ENCODE peak calls at places on chromosomes 7 and 10, in nine cellular contexts. N, U, S, C, I, H, Y, T and A are unnamed samples.

GRCh38 chr10:110176626-110177025 is 30.8 kb upstream of the MXI1 start:
- DNase-seq in N (peak; percentile 48), U (peak; percentile 39), S (no peak), C (no peak), I (no peak), H (no peak), Y (no peak), T (no peak), A (no peak)

GRCh38 chr10:68156373-68157185 is 47.3 kb downstream of the MYPN start:
- DNase-seq in N (no peak), U (peak; percentile 75), S (peak; percentile 36), C (peak; percentile 19), I (peak; percentile 61), H (peak; percentile 34), Y (no peak), T (peak; percentile 83), A (peak; percentile 64)

GRCh38 chr10:59708816-59709471 is 706 bp downstream of the SLC16A9 start:
- DNase-seq in N (no peak), U (peak; percentile 77), S (peak; percentile 21), C (peak; percentile 36), I (no peak), H (peak; percentile 46), Y (no peak), T (no peak), A (no peak)

GRCh38 chr10:78292987-78293865 is 259.6 kb downstream of the RPS24 start:
- DNase-seq in N (no peak), U (peak; percentile 89), S (peak; percentile 59), C (no peak), I (no peak), H (no peak), Y (no peak), T (no peak), A (peak; percentile 9)

GRCh38 chr10:43078986-43079273 is 2.1 kb downstream of the RET start:
- DNase-seq in N (no peak), U (peak; percentile 90), S (peak; percentile 50), C (peak; percentile 43), I (no peak), H (peak; percentile 66), Y (no peak), T (no peak), A (no peak)

GRCh38 chr7:103687981-103688380 is 242.0 kb upstream of the SLC26A5 start:
- DNase-seq in N (no peak), U (no peak), S (no peak), C (no peak), I (no peak), H (no peak), Y (no peak), T (no peak), A (no peak)

GRCh38 chr10:99938563-99938962 is 71.2 kb downstream of the DNMBP start:
- DNase-seq in N (no peak), U (no peak), S (no peak), C (no peak), I (no peak), H (peak; percentile 75), Y (no peak), T (no peak), A (no peak)

GRCh38 chr7:2138146-2138765 is 94.5 kb downstream of the MAD1L1 start:
- DNase-seq in N (no peak), U (no peak), S (peak; percentile 43), C (no peak), I (no peak), H (peak; percentile 86), Y (no peak), T (no peak), A (no peak)

GRCh38 chr10:118904284-118904683 is 125.2 kb upstream of the NANOS1 start:
- DNase-seq in N (no peak), U (no peak), S (no peak), C (no peak), I (no peak), H (no peak), Y (no peak), T (no peak), A (no peak)

GRCh38 chr7:125670926-125671572 is 741.4 kb upstream of the POT1 start:
- DNase-seq in N (no peak), U (no peak), S (no peak), C (peak; percentile 3), I (no peak), H (peak; percentile 8), Y (no peak), T (peak; percentile 20), A (peak; percentile 9)

GRCh38 chr10:103661951-103662405 is 168.5 kb downstream of the NEURL1 start:
- DNase-seq in N (no peak), U (no peak), S (no peak), C (no peak), I (peak; percentile 38), H (no peak), Y (no peak), T (no peak), A (no peak)

GRCh38 chr10:4498763-4499251 is 327.2 kb upstream of the AKR1E2 start:
- DNase-seq in N (no peak), U (no peak), S (no peak), C (no peak), I (peak; percentile 96), H (no peak), Y (peak; percentile 75), T (peak; percentile 97), A (peak; percentile 83)

GRCh38 chr10:122981066-122981464 is 864 bp downstream of the PSTK start:
- DNase-seq in N (no peak), U (no peak), S (no peak), C (peak; percentile 43), I (peak; percentile 60), H (peak; percentile 28), Y (no peak), T (peak; percentile 73), A (peak; percentile 23)

GRCh38 chr7:23234569-23235296 is 11.8 kb upstream of the GPNMB start:
- DNase-seq in N (no peak), U (no peak), S (no peak), C (no peak), I (no peak), H (peak; percentile 75), Y (no peak), T (peak; percentile 10), A (no peak)

GRCh38 chr10:5692476-5693358 is 8.1 kb downstream of the TASOR2 start:
- DNase-seq in N (no peak), U (peak; percentile 88), S (peak; percentile 58), C (peak; percentile 33), I (no peak), H (peak; percentile 74), Y (no peak), T (peak; percentile 32), A (no peak)

GRCh38 chr7:32154797-32155196 is 84.6 kb upstream of the PDE1C start:
- DNase-seq in N (no peak), U (no peak), S (no peak), C (no peak), I (no peak), H (no peak), Y (no peak), T (peak; percentile 29), A (peak; percentile 6)

GRCh38 chr10:109922976-109923921 is at the start of gene XPNPEP1:
- DNase-seq in N (peak; percentile 97), U (peak; percentile 91), S (peak; percentile 72), C (peak; percentile 89), I (peak; percentile 79), H (peak; percentile 97), Y (peak; percentile 37), T (peak; percentile 76), A (peak; percentile 35)

GRCh38 chr7:2313450-2314208 is 612 bp downstream of the SNX8 start:
- DNase-seq in N (peak; percentile 90), U (no peak), S (no peak), C (no peak), I (no peak), H (no peak), Y (no peak), T (no peak), A (no peak)

GRCh38 chr10:52729259-52730104 is 43.1 kb downstream of the MBL2 start:
- DNase-seq in N (no peak), U (no peak), S (no peak), C (peak; percentile 52), I (peak; percentile 34), H (peak; percentile 33), Y (no peak), T (peak; percentile 38), A (peak; percentile 9)

GRCh38 chr10:86941426-86941825 is 16.0 kb downstream of the MMRN2 start:
- DNase-seq in N (peak; percentile 54), U (no peak), S (no peak), C (no peak), I (no peak), H (no peak), Y (no peak), T (no peak), A (no peak)

GRCh38 chr10:59872892-59873463 is 33.4 kb downstream of the CCDC6 start:
- DNase-seq in N (no peak), U (no peak), S (no peak), C (no peak), I (peak; percentile 56), H (no peak), Y (peak; percentile 95), T (peak; percentile 96), A (peak; percentile 71)

GRCh38 chr10:113788604-113789083 is 37.2 kb downstream of the PLEKHS1 start:
- DNase-seq in N (no peak), U (no peak), S (no peak), C (peak; percentile 78), I (peak; percentile 95), H (peak; percentile 30), Y (peak; percentile 77), T (peak; percentile 99), A (peak; percentile 98)

GRCh38 chr7:94012748-94013147 is 8.6 kb upstream of the BET1 start:
- DNase-seq in N (no peak), U (no peak), S (no peak), C (no peak), I (no peak), H (no peak), Y (no peak), T (no peak), A (no peak)
- TF ChIP-seq CTCF in N (no peak), U (peak; percentile 66), S (no peak), C (no peak), I (peak; percentile 16), H (no peak), Y (no peak), T (no peak), A (no peak)

GRCh38 chr10:117503170-117503885 is 39.2 kb upstream of the EMX2 start:
- DNase-seq in N (peak; percentile 83), U (peak; percentile 32), S (peak; percentile 36), C (no peak), I (no peak), H (no peak), Y (no peak), T (peak; percentile 18), A (no peak)
- TF ChIP-seq CTCF in N (no peak), U (no peak), S (no peak), C (no peak), I (no peak), H (no peak), Y (no peak), T (no peak), A (no peak)

GRCh38 chr10:24396396-24396795 is 187.5 kb downstream of the KIAA1217 start:
- DNase-seq in N (no peak), U (no peak), S (no peak), C (no peak), I (no peak), H (no peak), Y (no peak), T (no peak), A (no peak)
- TF ChIP-seq CTCF in N (no peak), U (peak; percentile 64), S (no peak), C (no peak), I (peak; percentile 51), H (no peak), Y (peak; percentile 33), T (peak; percentile 24), A (no peak)

DNA sequence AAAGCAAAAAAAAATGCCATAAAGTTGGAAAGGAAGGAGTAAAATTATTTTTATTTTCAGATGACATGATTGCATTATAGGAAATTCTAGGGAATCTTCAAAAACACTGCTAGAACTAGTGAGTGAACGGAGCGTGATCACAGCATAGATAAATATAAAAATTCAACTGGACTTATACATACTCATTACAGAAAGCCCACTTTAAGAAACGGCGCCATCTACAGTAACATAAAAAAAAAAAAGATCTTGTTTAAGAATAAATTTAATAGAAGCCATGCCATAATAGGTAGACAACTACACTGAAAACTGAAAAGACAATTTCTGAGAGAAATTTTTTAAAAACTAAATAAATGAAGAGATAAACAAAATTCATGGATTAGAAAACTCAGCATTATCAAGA is 623.1 kb upstream of the MGMT start:
- DNase-seq in N (no peak), U (no peak), S (no peak), C (no peak), I (no peak), H (no peak), Y (no peak), T (peak; percentile 2), A (peak; percentile 3)
- TF ChIP-seq CTCF in N (no peak), U (peak; percentile 61), S (peak; percentile 44), C (no peak), I (no peak), H (no peak), Y (no peak), T (no peak), A (no peak)